ENCODE peak calls at places on chromosomes 12 and 14, in five cellular contexts. L is PC-9, K is astrocyte, P is brain microvascular endothelial cell, A is heart left ventricle. N is an unnamed sample. For H3K36me3, the result is how much of the 10 kb centered on the place peaks cover.

GRCh38 chr14:20904393-20905029 is 13.3 kb downstream of the RNASE3 start:
- DNase-seq in L (no peak), K (no peak), P (no peak), A (no peak), N (no peak)

GRCh38 chr12:133130808-133131128 is 341 bp downstream of the ZNF10 start:
- DNase-seq in L (no peak), K (no peak), P (no peak), A (peak), N (no peak)

GRCh38 chr12:106081606-106082005 is 57.1 kb downstream of the NUAK1 start:
- DNase-seq in L (no peak), K (peak), P (peak), A (no peak), N (no peak)

GRCh38 chr14:104930526-104931322 is 6.0 kb downstream of the PLD4 start:
- DNase-seq in L (no peak), K (no peak), P (no peak), A (peak), N (no peak)

GRCh38 chr12:67813509-67813908 is 165.0 kb downstream of the DYRK2 start:
- DNase-seq in L (no peak), K (no peak), P (no peak), A (no peak), N (peak)

GRCh38 chr14:67319142-67319541 is 40.5 kb downstream of the ATP6V1D start:
- DNase-seq in L (peak), K (peak), P (no peak), A (no peak), N (no peak)

GRCh38 chr14:62866376-62866775 is 178.9 kb downstream of the KCNH5 start:
- DNase-seq in L (no peak), K (no peak), P (no peak), A (no peak), N (no peak)

GRCh38 chr14:76696791-76697190 is 64.5 kb upstream of the VASH1 start:
- DNase-seq in L (no peak), K (no peak), P (no peak), A (no peak), N (peak)

GRCh38 chr12:25482637-25483036 is 70.4 kb downstream of the LMNTD1 start:
- DNase-seq in L (no peak), K (no peak), P (no peak), A (no peak), N (no peak)

GRCh38 chr12:52085682-52086180 is 6.2 kb downstream of the SMIM41 start:
- DNase-seq in L (no peak), K (no peak), P (no peak), A (no peak), N (no peak)

GRCh38 chr14:98136420-98136819 is 1135.6 kb downstream of the BCL11B start:
- DNase-seq in L (no peak), K (no peak), P (no peak), A (no peak), N (no peak)

GRCh38 chr12:80622271-80622670 is 85.2 kb upstream of the MYF6 start:
- DNase-seq in L (no peak), K (no peak), P (no peak), A (no peak), N (no peak)

GRCh38 chr12:64387201-64387816 is 3.2 kb downstream of the C12orf56 start:
- DNase-seq in L (peak), K (no peak), P (no peak), A (no peak), N (peak)

GRCh38 chr12:93773122-93773871 is 96.1 kb downstream of the CRADD start:
- DNase-seq in L (no peak), K (peak), P (peak), A (peak), N (no peak)

GRCh38 chr12:127297327-127297726 is 969.6 kb upstream of the TMEM132C start:
- DNase-seq in L (no peak), K (no peak), P (no peak), A (no peak), N (no peak)

GRCh38 chr12:103503546-103504480 is 8.0 kb upstream of the C12orf42 start:
- DNase-seq in L (no peak), K (no peak), P (no peak), A (no peak), N (peak)

GRCh38 chr12:78797201-78797931 is 67.2 kb upstream of the SYT1 start:
- DNase-seq in L (no peak), K (peak), P (peak), A (no peak), N (peak)

DNA sequence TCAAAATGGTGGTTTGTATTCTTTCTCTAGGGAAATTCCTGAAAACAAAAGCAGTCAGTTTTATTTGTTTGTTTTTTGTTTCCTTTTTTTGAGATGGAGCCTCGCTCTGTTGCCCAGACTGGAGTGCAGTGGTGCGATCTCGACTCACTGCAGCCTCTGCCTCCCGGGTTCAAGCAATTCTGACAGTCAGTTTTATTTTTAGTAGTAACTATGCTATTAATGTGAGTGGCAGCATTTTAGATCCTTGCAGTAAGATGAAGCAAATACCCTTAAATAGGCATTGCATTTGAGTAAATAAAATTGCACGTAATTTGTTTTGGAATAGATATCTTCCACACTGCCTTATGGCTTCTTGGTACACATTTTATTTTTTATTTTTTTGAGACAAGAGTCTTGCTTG is 23.6 kb downstream of the YY1 start:
- DNase-seq in L (no peak), K (no peak), P (no peak), A (no peak), N (no peak)
- H3K36me3 ChIP-seq in L (under half), K (under half), P (under half), A (under half), N (under half)

GRCh38 chr14:64771161-64771560 is 66.9 kb downstream of the PLEKHG3 start:
- DNase-seq in L (no peak), K (no peak), P (no peak), A (no peak), N (no peak)

GRCh38 chr14:64773577-64773976 is 69.4 kb downstream of the PLEKHG3 start:
- DNase-seq in L (no peak), K (no peak), P (no peak), A (no peak), N (no peak)

GRCh38 chr14:64773046-64773445 is 68.8 kb downstream of the PLEKHG3 start:
- DNase-seq in L (no peak), K (no peak), P (no peak), A (no peak), N (no peak)

GRCh38 chr14:64770751-64771150 is 66.5 kb downstream of the PLEKHG3 start:
- DNase-seq in L (no peak), K (no peak), P (no peak), A (peak), N (no peak)

DNA sequence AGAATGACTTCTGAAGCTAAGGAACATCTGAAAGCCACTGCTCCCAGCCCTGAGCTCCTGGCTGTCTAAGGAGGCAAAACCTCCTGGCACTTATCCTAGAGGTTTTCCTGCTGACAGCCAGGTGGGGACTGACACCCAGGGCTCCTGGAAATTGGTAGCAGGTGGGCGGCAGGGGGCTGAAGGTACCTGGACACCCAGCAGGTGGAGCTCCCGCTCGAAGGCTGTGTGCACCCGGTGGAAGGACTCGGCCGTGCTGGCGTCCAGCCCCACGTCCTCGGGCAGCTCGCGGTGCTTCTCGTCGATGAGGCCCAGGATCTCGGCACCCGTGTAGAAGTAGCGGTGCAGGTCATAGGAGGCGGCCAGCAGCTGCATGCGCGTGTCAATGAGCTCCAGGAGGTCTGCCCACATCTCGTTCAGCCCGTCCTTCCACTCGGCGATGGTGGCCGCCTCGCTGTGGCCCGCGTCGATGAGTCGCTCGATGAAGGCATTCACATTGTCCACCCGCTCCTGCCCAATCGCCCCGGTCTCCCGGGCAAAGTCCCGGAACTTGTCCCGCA is 68.2 kb downstream of the PLEKHG3 start:
- DNase-seq in L (no peak), K (no peak), P (no peak), A (no peak), N (no peak)
- TF ChIP-seq CTCF in L (peak), K (no peak), P (peak), A (no peak), N (no peak)

GRCh38 chr12:71671311-71671710 is 7.2 kb downstream of the THAP2 start:
- DNase-seq in L (no peak), K (no peak), P (no peak), A (no peak), N (no peak)

GRCh38 chr12:71666259-71666658 is 2.2 kb downstream of the THAP2 start:
- DNase-seq in L (no peak), K (no peak), P (no peak), A (no peak), N (no peak)

DNA sequence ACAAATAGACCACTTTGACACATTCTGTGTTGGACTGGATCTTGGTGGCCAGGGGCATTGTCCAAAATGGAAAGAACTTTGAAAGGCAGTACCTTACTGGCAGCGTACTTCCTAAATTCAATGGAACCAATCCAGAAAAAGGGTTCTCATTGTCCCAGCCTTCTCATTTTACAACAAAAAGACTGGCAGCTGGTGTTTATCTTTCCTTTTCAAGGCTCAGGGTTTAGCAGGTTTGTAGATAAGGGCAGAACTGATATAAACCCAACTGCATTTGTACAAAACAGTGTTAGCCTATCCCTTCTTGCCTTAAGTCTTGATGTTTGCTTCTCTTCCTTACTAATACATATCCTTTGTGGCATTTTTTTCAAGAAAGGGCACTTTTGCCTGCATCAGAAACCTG is 7.7 kb downstream of the THAP2 start:
- DNase-seq in L (no peak), K (no peak), P (no peak), A (no peak), N (no peak)
- H3K4me3 ChIP-seq in L (no peak), K (no peak), P (no peak), A (no peak), N (no peak)

GRCh38 chr12:71626768-71627167 is 36.9 kb downstream of the ZFC3H1 start:
- DNase-seq in L (no peak), K (peak), P (no peak), A (no peak), N (peak)
- H3K36me3 ChIP-seq in L (half or more), K (half or more), P (half or more), A (half or more), N (under half)

GRCh38 chr12:110591508-110592051 is 8.5 kb upstream of the PPTC7 start:
- DNase-seq in L (no peak), K (no peak), P (no peak), A (no peak), N (no peak)
- TF ChIP-seq CTCF in L (no peak), K (no peak), P (no peak), A (no peak), N (no peak)

GRCh38 chr14:60641722-60642269 is 7.5 kb downstream of the SIX1 start:
- DNase-seq in L (no peak), K (no peak), P (no peak), A (no peak), N (no peak)
- H3K4me3 ChIP-seq in L (no peak), K (no peak), P (no peak), A (no peak), N (no peak)

GRCh38 chr12:53513712-53514415 is 6.6 kb upstream of the NPFF start:
- DNase-seq in L (no peak), K (no peak), P (no peak), A (no peak), N (no peak)

GRCh38 chr12:53515291-53515680 is 8.0 kb upstream of the NPFF start:
- DNase-seq in L (no peak), K (no peak), P (no peak), A (no peak), N (no peak)

GRCh38 chr12:53518381-53518780 is 11.1 kb upstream of the NPFF start:
- DNase-seq in L (no peak), K (no peak), P (no peak), A (no peak), N (no peak)

GRCh38 chr12:53516758-53517455 is 9.6 kb upstream of the NPFF start:
- DNase-seq in L (no peak), K (no peak), P (no peak), A (no peak), N (no peak)

GRCh38 chr12:53514626-53515290 is 7.5 kb upstream of the NPFF start:
- DNase-seq in L (no peak), K (no peak), P (no peak), A (no peak), N (no peak)
- H3K36me3 ChIP-seq in L (under half), K (under half), P (half or more), A (under half), N (under half)

GRCh38 chr12:69633061-69633460 is 22.4 kb upstream of the LRRC10 start:
- DNase-seq in L (no peak), K (no peak), P (no peak), A (no peak), N (peak)
- TF ChIP-seq CTCF in L (no peak), K (no peak), P (peak), A (no peak), N (peak)

GRCh38 chr14:73754911-73755360 is 40.8 kb upstream of the PNMA1 start:
- DNase-seq in L (no peak), K (peak), P (no peak), A (peak), N (no peak)
- H3K4me3 ChIP-seq in L (no peak), K (no peak), P (no peak), A (peak), N (no peak)